ENCODE peak calls at places on chromosomes 3 and 15, in seven cellular contexts. X is esophagus muscularis mucosa, G is ascending aorta, P is A673, Q is heart right ventricle, R is transverse colon, L is body of pancreas. N is an unnamed sample. For H3K36me3 and H3K4me1, the result is how much of the 10 kb centered on the place peaks cover.

GRCh38 chr3:59364471-59364870 is 314.6 kb upstream of the CFAP20DC start:
- DNase-seq in X (no peak), G (no peak), P (no peak), Q (no peak), R (no peak), L (no peak), N (no peak)

GRCh38 chr3:62818347-62818746 is 56.9 kb downstream of the CADPS start:
- DNase-seq in X (no peak), G (no peak), P (no peak), Q (no peak), R (no peak), L (no peak), N (no peak)

GRCh38 chr3:135191690-135192089 is 396.6 kb downstream of the EPHB1 start:
- DNase-seq in X (no peak), G (no peak), P (no peak), Q (no peak), R (no peak), L (no peak), N (no peak)

GRCh38 chr3:13234155-13234505 is 160.9 kb upstream of the IQSEC1 start:
- DNase-seq in X (no peak), G (no peak), P (no peak), Q (no peak), R (no peak), L (no peak), N (no peak)

GRCh38 chr3:38490288-38490860 is 5.8 kb upstream of the EXOG start:
- DNase-seq in X (peak), G (no peak), P (no peak), Q (no peak), R (no peak), L (no peak), N (no peak)

GRCh38 chr3:104503022-104503421 is 863.7 kb upstream of the ALCAM start:
- DNase-seq in X (no peak), G (no peak), P (no peak), Q (no peak), R (no peak), L (no peak), N (no peak)

GRCh38 chr3:66393486-66394260 is 107.1 kb downstream of the LRIG1 start:
- DNase-seq in X (no peak), G (peak), P (no peak), Q (no peak), R (no peak), L (no peak), N (no peak)

GRCh38 chr3:172347895-172348680 is 100.2 kb downstream of the GHSR start:
- DNase-seq in X (no peak), G (no peak), P (no peak), Q (no peak), R (no peak), L (no peak), N (no peak)

GRCh38 chr3:138082085-138082991 is 33.1 kb downstream of the DZIP1L start:
- DNase-seq in X (peak), G (no peak), P (peak), Q (no peak), R (no peak), L (no peak), N (peak)

GRCh38 chr15:52146261-52146660 is 33.7 kb upstream of the BCL2L10 start:
- DNase-seq in X (no peak), G (no peak), P (no peak), Q (no peak), R (no peak), L (no peak), N (no peak)

GRCh38 chr15:52150878-52151277 is 38.3 kb upstream of the BCL2L10 start:
- DNase-seq in X (no peak), G (no peak), P (no peak), Q (no peak), R (no peak), L (no peak), N (no peak)

GRCh38 chr15:52150043-52150825 is 37.7 kb upstream of the BCL2L10 start:
- DNase-seq in X (no peak), G (no peak), P (no peak), Q (no peak), R (no peak), L (no peak), N (no peak)

GRCh38 chr15:52146776-52147175 is 34.2 kb upstream of the BCL2L10 start:
- DNase-seq in X (no peak), G (no peak), P (no peak), Q (no peak), R (no peak), L (no peak), N (no peak)

GRCh38 chr15:52148409-52148808 is 35.8 kb upstream of the BCL2L10 start:
- DNase-seq in X (no peak), G (no peak), P (no peak), Q (no peak), R (no peak), L (no peak), N (no peak)
- H3K36me3 ChIP-seq in X (half or more), G (under half), P (under half), Q (under half), R (under half), L (under half), N (under half)

GRCh38 chr15:80160570-80161156 is 7.9 kb downstream of the FAH start:
- DNase-seq in X (no peak), G (peak), P (no peak), Q (peak), R (peak), L (no peak), N (no peak)
- H3K4me1 ChIP-seq in X (under half), G (under half), P (under half), Q (under half), R (under half), L (under half), N (under half)

GRCh38 chr3:71031914-71032521 is 551.5 kb downstream of the FOXP1 start:
- DNase-seq in X (peak), G (no peak), P (no peak), Q (peak), R (no peak), L (no peak), N (no peak)

GRCh38 chr3:71029770-71030169 is 553.8 kb downstream of the FOXP1 start:
- DNase-seq in X (no peak), G (no peak), P (no peak), Q (no peak), R (no peak), L (no peak), N (no peak)

GRCh38 chr3:71028802-71029201 is 554.7 kb downstream of the FOXP1 start:
- DNase-seq in X (peak), G (no peak), P (no peak), Q (no peak), R (no peak), L (no peak), N (no peak)

GRCh38 chr3:71031151-71031550 is 552.4 kb downstream of the FOXP1 start:
- DNase-seq in X (no peak), G (no peak), P (no peak), Q (no peak), R (no peak), L (no peak), N (no peak)

DNA sequence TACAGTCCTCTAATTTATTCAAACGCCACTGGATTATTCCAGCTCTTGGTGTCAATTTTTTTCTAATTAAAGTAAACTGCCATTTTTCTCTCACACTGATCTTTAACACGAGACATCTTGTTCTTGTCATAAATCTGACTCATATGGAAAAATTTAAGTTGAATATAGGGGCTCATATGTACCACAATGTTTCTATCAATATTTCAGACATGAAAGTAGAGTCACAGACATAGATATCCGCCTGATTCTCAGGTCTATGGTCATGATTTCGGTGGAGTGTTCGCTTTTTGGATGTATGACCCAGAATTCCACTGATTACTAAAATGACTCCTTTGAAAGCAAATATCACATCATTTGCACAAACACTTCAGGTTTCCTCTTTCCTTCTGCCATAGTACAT is 552.8 kb downstream of the FOXP1 start:
- DNase-seq in X (no peak), G (no peak), P (no peak), Q (no peak), R (no peak), L (no peak), N (no peak)
- H3K36me3 ChIP-seq in X (under half), G (under half), P (under half), Q (under half), R (under half), L (under half), N (under half)

DNA sequence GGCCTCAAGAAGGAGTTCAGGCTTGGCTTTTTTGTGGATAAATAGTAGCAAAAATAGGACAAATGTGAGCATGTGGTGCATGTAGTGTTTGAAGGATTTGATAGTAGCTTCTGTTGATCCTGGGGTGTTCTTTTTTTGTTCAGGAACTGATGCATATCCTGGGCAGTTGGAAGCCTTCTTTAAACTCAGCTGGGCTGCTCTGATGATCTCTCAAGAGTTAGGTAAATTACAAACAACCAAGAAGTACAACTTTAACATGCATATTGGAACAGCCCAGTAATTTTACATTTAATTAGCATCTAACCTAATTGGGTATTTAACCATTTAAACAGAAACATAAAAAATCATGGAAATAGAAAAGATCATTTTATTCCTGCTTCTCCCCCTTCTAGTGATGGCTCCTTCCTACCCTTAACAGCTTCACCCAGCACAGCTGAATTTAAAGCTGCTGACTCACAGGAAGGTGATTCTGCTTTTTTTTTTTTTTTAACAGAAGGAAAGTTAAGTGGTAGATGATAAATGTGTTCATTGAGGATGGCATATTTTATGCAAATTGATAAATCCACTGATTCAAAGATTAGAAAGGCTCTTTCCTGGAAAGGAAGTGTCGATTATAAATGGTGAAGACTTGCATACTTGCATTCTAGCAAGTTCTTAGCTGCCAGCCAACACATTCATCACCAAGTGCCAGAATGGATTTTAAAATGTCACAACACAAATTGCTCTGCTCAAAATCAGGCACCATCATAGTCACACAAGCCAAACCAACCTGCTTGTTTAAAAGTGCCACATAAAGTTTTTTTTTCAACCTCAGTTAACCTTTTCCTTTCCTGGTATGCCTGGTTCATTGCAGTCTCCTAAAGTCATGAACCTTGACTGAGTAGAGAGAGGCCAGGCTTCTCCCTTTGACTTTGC is 20.0 kb downstream of the SLC35G2 start:
- DNase-seq in X (no peak), G (no peak), P (peak), Q (no peak), R (no peak), L (no peak), N (no peak)
- H3K4me1 ChIP-seq in X (under half), G (under half), P (half or more), Q (under half), R (under half), L (under half), N (under half)

DNA sequence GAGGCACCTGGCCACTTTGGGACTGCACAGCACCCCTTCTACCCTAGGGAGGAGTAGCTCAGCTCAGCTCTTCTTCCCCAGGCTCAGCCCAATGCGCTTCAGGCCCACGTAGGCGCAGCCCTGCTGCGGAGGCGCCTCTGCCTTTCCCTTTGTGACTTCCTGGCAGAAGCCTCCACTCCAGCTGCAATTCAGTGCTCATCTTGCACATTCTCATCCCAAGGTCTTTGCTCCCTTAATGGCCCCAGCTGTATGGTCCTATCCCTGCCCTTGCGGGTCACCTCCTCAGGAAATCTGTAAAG is 109.0 kb downstream of the VGLL4 start:
- DNase-seq in X (no peak), G (no peak), P (no peak), Q (no peak), R (no peak), L (no peak), N (no peak)
- H3K36me3 ChIP-seq in X (under half), G (under half), P (under half), Q (under half), R (under half), L (under half), N (under half)

N was measured in prostate gland.